ENCODE peak calls at places on chromosome 12, in ten cellular contexts. One of them, this sample, is unnamed.

GRCh38 chr12:79547044-79547734 is 143.6 kb downstream of the PAWR start:
- DNase-seq in CD8-positive, alpha-beta memory T cell: no peak
- DNase-seq in HCT116: peak; percentile 78
- DNase-seq in skeletal muscle cell: no peak
- DNase-seq in pancreas: peak; percentile 48
- DNase-seq in coronary artery: no peak
- DNase-seq in aorta: no peak
- DNase-seq in suprapubic skin: no peak
- DNase-seq in IMR-90: peak; percentile 82
- DNase-seq in BJ: peak; percentile 52
- DNase-seq in this sample: peak; percentile 82

GRCh38 chr12:106584104-106585064 is 1.6 kb downstream of the RFX4 start:
- DNase-seq in CD8-positive, alpha-beta memory T cell: no peak
- DNase-seq in HCT116: no peak
- DNase-seq in skeletal muscle cell: no peak
- DNase-seq in pancreas: no peak
- DNase-seq in coronary artery: no peak
- DNase-seq in aorta: no peak
- DNase-seq in suprapubic skin: no peak
- DNase-seq in IMR-90: no peak
- DNase-seq in BJ: no peak
- DNase-seq in this sample: peak; percentile 16

GRCh38 chr12:94140556-94140955 is 7.8 kb upstream of the PLXNC1 start:
- DNase-seq in CD8-positive, alpha-beta memory T cell: peak; percentile 16
- DNase-seq in HCT116: peak; percentile 19
- DNase-seq in skeletal muscle cell: no peak
- DNase-seq in pancreas: no peak
- DNase-seq in coronary artery: no peak
- DNase-seq in aorta: no peak
- DNase-seq in suprapubic skin: no peak
- DNase-seq in IMR-90: peak; percentile 10
- DNase-seq in BJ: no peak
- DNase-seq in this sample: peak; percentile 42

GRCh38 chr12:26196424-26196722 is 1.0 kb downstream of the SSPN start:
- DNase-seq in CD8-positive, alpha-beta memory T cell: no peak
- DNase-seq in HCT116: no peak
- DNase-seq in skeletal muscle cell: no peak
- DNase-seq in pancreas: no peak
- DNase-seq in coronary artery: no peak
- DNase-seq in aorta: no peak
- DNase-seq in suprapubic skin: no peak
- DNase-seq in IMR-90: peak; percentile 25
- DNase-seq in BJ: no peak
- DNase-seq in this sample: peak; percentile 38

GRCh38 chr12:122106891-122107660 is 28.5 kb downstream of the MLXIP start:
- DNase-seq in CD8-positive, alpha-beta memory T cell: no peak
- DNase-seq in HCT116: no peak
- DNase-seq in skeletal muscle cell: no peak
- DNase-seq in pancreas: no peak
- DNase-seq in coronary artery: no peak
- DNase-seq in aorta: no peak
- DNase-seq in suprapubic skin: peak; percentile 40
- DNase-seq in IMR-90: peak; percentile 77
- DNase-seq in BJ: no peak
- DNase-seq in this sample: peak; percentile 69

GRCh38 chr12:19681007-19681406 is 241.7 kb downstream of the AEBP2 start:
- DNase-seq in CD8-positive, alpha-beta memory T cell: no peak
- DNase-seq in HCT116: no peak
- DNase-seq in skeletal muscle cell: no peak
- DNase-seq in pancreas: no peak
- DNase-seq in coronary artery: no peak
- DNase-seq in aorta: no peak
- DNase-seq in suprapubic skin: no peak
- DNase-seq in IMR-90: no peak
- DNase-seq in BJ: no peak
- DNase-seq in this sample: no peak

GRCh38 chr12:114869091-114869834 is 185.3 kb upstream of the TBX3 start:
- DNase-seq in CD8-positive, alpha-beta memory T cell: no peak
- DNase-seq in HCT116: no peak
- DNase-seq in skeletal muscle cell: no peak
- DNase-seq in pancreas: no peak
- DNase-seq in coronary artery: no peak
- DNase-seq in aorta: no peak
- DNase-seq in suprapubic skin: no peak
- DNase-seq in IMR-90: peak; percentile 85
- DNase-seq in BJ: peak; percentile 95
- DNase-seq in this sample: no peak

GRCh38 chr12:27861428-27862167 is 81.6 kb upstream of the MANSC4 start:
- DNase-seq in CD8-positive, alpha-beta memory T cell: no peak
- DNase-seq in HCT116: no peak
- DNase-seq in skeletal muscle cell: no peak
- DNase-seq in pancreas: no peak
- DNase-seq in coronary artery: no peak
- DNase-seq in aorta: no peak
- DNase-seq in suprapubic skin: no peak
- DNase-seq in IMR-90: peak; percentile 59
- DNase-seq in BJ: no peak
- DNase-seq in this sample: peak; percentile 65

GRCh38 chr12:111238075-111238734 is 130.7 kb downstream of the PHETA1 start:
- DNase-seq in CD8-positive, alpha-beta memory T cell: no peak
- DNase-seq in HCT116: no peak
- DNase-seq in skeletal muscle cell: no peak
- DNase-seq in pancreas: no peak
- DNase-seq in coronary artery: no peak
- DNase-seq in aorta: no peak
- DNase-seq in suprapubic skin: no peak
- DNase-seq in IMR-90: no peak
- DNase-seq in BJ: no peak
- DNase-seq in this sample: no peak

GRCh38 chr12:57657744-57658143 is 24.7 kb upstream of the B4GALNT1 start:
- DNase-seq in CD8-positive, alpha-beta memory T cell: no peak
- DNase-seq in HCT116: no peak
- DNase-seq in skeletal muscle cell: no peak
- DNase-seq in pancreas: peak; percentile 80
- DNase-seq in coronary artery: no peak
- DNase-seq in aorta: no peak
- DNase-seq in suprapubic skin: no peak
- DNase-seq in IMR-90: peak; percentile 5
- DNase-seq in BJ: no peak
- DNase-seq in this sample: peak; percentile 68

GRCh38 chr12:110245278-110245868 is 35.7 kb upstream of the ATP2A2 start:
- DNase-seq in CD8-positive, alpha-beta memory T cell: peak; percentile 14
- DNase-seq in HCT116: no peak
- DNase-seq in skeletal muscle cell: no peak
- DNase-seq in pancreas: no peak
- DNase-seq in coronary artery: no peak
- DNase-seq in aorta: no peak
- DNase-seq in suprapubic skin: no peak
- DNase-seq in IMR-90: no peak
- DNase-seq in BJ: no peak
- DNase-seq in this sample: no peak

GRCh38 chr12:93000026-93000425 is 70.9 kb upstream of the EEA1 start:
- DNase-seq in CD8-positive, alpha-beta memory T cell: no peak
- DNase-seq in HCT116: no peak
- DNase-seq in skeletal muscle cell: no peak
- DNase-seq in pancreas: no peak
- DNase-seq in coronary artery: no peak
- DNase-seq in aorta: no peak
- DNase-seq in suprapubic skin: no peak
- DNase-seq in IMR-90: no peak
- DNase-seq in BJ: no peak
- DNase-seq in this sample: no peak

GRCh38 chr12:69389836-69390235 is 30.3 kb downstream of the YEATS4 start:
- DNase-seq in CD8-positive, alpha-beta memory T cell: no peak
- DNase-seq in HCT116: no peak
- DNase-seq in skeletal muscle cell: no peak
- DNase-seq in pancreas: no peak
- DNase-seq in coronary artery: no peak
- DNase-seq in aorta: no peak
- DNase-seq in suprapubic skin: no peak
- DNase-seq in IMR-90: peak; percentile 79
- DNase-seq in BJ: peak; percentile 22
- DNase-seq in this sample: peak; percentile 88

DNA sequence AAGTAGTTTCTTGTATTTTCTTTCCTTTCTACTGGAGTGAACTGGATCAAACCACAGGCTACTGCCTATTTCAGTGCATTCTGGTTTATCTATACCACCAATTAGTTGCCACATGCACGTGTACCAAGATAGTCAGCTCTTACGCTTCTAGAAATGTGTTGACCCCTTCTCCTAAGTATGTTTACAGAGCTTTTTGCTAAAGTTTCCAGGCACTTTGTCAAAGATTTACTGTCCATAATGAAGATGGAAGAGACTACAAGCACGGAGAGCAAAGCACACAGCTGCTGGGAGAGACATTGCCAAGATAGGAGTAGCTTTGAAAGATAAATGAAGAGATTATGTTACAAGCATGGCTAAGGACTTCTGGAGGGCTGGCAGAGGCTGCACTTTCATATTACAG is 59.1 kb upstream of the KITLG start:
- DNase-seq in CD8-positive, alpha-beta memory T cell: no peak
- DNase-seq in HCT116: no peak
- DNase-seq in skeletal muscle cell: peak; percentile 26
- DNase-seq in pancreas: no peak
- DNase-seq in coronary artery: no peak
- DNase-seq in aorta: no peak
- DNase-seq in suprapubic skin: no peak
- DNase-seq in IMR-90: peak; percentile 72
- DNase-seq in BJ: no peak
- DNase-seq in this sample: peak; percentile 66
- H3K4me3 ChIP-seq in CD8-positive, alpha-beta memory T cell: no peak overlapping the region
- H3K4me3 ChIP-seq in HCT116: no peak overlapping the region
- H3K4me3 ChIP-seq in skeletal muscle cell: no peak overlapping the region
- H3K4me3 ChIP-seq in pancreas: no peak overlapping the region
- H3K4me3 ChIP-seq in coronary artery: peak overlapping the region; percentile 11
- H3K4me3 ChIP-seq in aorta: no peak overlapping the region
- H3K4me3 ChIP-seq in suprapubic skin: no peak overlapping the region
- H3K4me3 ChIP-seq in IMR-90: peak overlapping the region; percentile 15
- H3K4me3 ChIP-seq in BJ: no peak overlapping the region
- H3K4me3 ChIP-seq in this sample: peak overlapping the region; percentile 21

DNA sequence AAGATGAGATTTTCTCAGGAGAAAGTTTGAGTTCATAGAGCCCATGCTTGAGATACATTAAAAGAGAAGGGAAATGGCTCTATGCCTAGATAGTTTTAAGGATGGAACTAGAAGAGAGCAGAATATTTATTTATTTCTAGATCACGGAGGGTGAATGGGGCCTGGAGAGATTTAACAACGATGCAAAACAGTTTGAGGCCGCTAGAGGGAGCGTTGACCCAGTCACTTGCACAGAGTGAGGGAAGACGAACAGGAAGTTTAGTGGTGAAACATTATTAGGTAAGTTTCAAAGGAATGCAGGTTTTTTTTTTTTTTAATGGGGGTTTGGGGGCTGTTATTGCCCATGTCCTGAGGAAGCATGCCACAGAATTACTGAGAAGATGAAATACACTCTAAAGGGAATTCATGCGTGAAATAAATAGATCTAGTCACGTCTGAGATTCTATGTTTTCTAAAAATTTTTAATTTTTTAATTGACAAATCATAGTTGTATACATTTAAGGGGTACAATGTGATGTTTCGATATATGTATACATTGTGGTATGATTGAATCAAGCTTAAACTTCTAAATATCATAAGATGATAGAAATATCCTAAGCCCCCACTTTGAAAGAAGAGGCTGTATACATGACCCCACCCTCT is 14.8 kb upstream of the PPP1R1A start:
- DNase-seq in CD8-positive, alpha-beta memory T cell: peak; percentile 39
- DNase-seq in HCT116: peak; percentile 71
- DNase-seq in skeletal muscle cell: no peak
- DNase-seq in pancreas: peak; percentile 72
- DNase-seq in coronary artery: no peak
- DNase-seq in aorta: peak; percentile 68
- DNase-seq in suprapubic skin: no peak
- DNase-seq in IMR-90: peak; percentile 65
- DNase-seq in BJ: no peak
- DNase-seq in this sample: peak; percentile 89
- H3K4me3 ChIP-seq in CD8-positive, alpha-beta memory T cell: no peak overlapping the region
- H3K4me3 ChIP-seq in HCT116: no peak overlapping the region
- H3K4me3 ChIP-seq in skeletal muscle cell: no peak overlapping the region
- H3K4me3 ChIP-seq in pancreas: no peak overlapping the region
- H3K4me3 ChIP-seq in coronary artery: no peak overlapping the region
- H3K4me3 ChIP-seq in aorta: no peak overlapping the region
- H3K4me3 ChIP-seq in suprapubic skin: no peak overlapping the region
- H3K4me3 ChIP-seq in IMR-90: no peak overlapping the region
- H3K4me3 ChIP-seq in BJ: no peak overlapping the region
- H3K4me3 ChIP-seq in this sample: no peak overlapping the region

GRCh38 chr12:95802482-95803264 is 12.1 kb upstream of the NTN4 start:
- DNase-seq in CD8-positive, alpha-beta memory T cell: no peak
- DNase-seq in HCT116: peak; percentile 75
- DNase-seq in skeletal muscle cell: peak; percentile 64
- DNase-seq in pancreas: peak; percentile 27
- DNase-seq in coronary artery: no peak
- DNase-seq in aorta: no peak
- DNase-seq in suprapubic skin: no peak
- DNase-seq in IMR-90: peak; percentile 93
- DNase-seq in BJ: peak; percentile 60
- DNase-seq in this sample: peak; percentile 84
- H3K4me3 ChIP-seq in CD8-positive, alpha-beta memory T cell: no peak overlapping the region
- H3K4me3 ChIP-seq in HCT116: no peak overlapping the region
- H3K4me3 ChIP-seq in skeletal muscle cell: no peak overlapping the region
- H3K4me3 ChIP-seq in pancreas: no peak overlapping the region
- H3K4me3 ChIP-seq in coronary artery: no peak overlapping the region
- H3K4me3 ChIP-seq in aorta: no peak overlapping the region
- H3K4me3 ChIP-seq in suprapubic skin: no peak overlapping the region
- H3K4me3 ChIP-seq in IMR-90: no peak overlapping the region
- H3K4me3 ChIP-seq in BJ: no peak overlapping the region
- H3K4me3 ChIP-seq in this sample: no peak overlapping the region

GRCh38 chr12:53740130-53740491 is 11.7 kb downstream of the CISTR start:
- DNase-seq in CD8-positive, alpha-beta memory T cell: no peak
- DNase-seq in HCT116: no peak
- DNase-seq in skeletal muscle cell: no peak
- DNase-seq in pancreas: no peak
- DNase-seq in coronary artery: no peak
- DNase-seq in aorta: no peak
- DNase-seq in suprapubic skin: no peak
- DNase-seq in IMR-90: no peak
- DNase-seq in BJ: no peak
- DNase-seq in this sample: no peak

GRCh38 chr12:53737951-53738833 is 10.9 kb upstream of the CALCOCO1 start:
- DNase-seq in CD8-positive, alpha-beta memory T cell: peak; percentile 41
- DNase-seq in HCT116: no peak
- DNase-seq in skeletal muscle cell: no peak
- DNase-seq in pancreas: no peak
- DNase-seq in coronary artery: no peak
- DNase-seq in aorta: no peak
- DNase-seq in suprapubic skin: no peak
- DNase-seq in IMR-90: no peak
- DNase-seq in BJ: no peak
- DNase-seq in this sample: no peak

GRCh38 chr12:53738834-53739284 is 11.6 kb upstream of the CALCOCO1 start:
- DNase-seq in CD8-positive, alpha-beta memory T cell: no peak
- DNase-seq in HCT116: no peak
- DNase-seq in skeletal muscle cell: no peak
- DNase-seq in pancreas: no peak
- DNase-seq in coronary artery: no peak
- DNase-seq in aorta: no peak
- DNase-seq in suprapubic skin: no peak
- DNase-seq in IMR-90: no peak
- DNase-seq in BJ: no peak
- DNase-seq in this sample: no peak

GRCh38 chr12:53737494-53737808 is 10.2 kb upstream of the CALCOCO1 start:
- DNase-seq in CD8-positive, alpha-beta memory T cell: no peak
- DNase-seq in HCT116: no peak
- DNase-seq in skeletal muscle cell: no peak
- DNase-seq in pancreas: no peak
- DNase-seq in coronary artery: no peak
- DNase-seq in aorta: no peak
- DNase-seq in suprapubic skin: no peak
- DNase-seq in IMR-90: no peak
- DNase-seq in BJ: no peak
- DNase-seq in this sample: no peak

GRCh38 chr12:53739285-53740129 is 12.3 kb upstream of the CALCOCO1 start:
- DNase-seq in CD8-positive, alpha-beta memory T cell: no peak
- DNase-seq in HCT116: no peak
- DNase-seq in skeletal muscle cell: no peak
- DNase-seq in pancreas: no peak
- DNase-seq in coronary artery: no peak
- DNase-seq in aorta: no peak
- DNase-seq in suprapubic skin: no peak
- DNase-seq in IMR-90: no peak
- DNase-seq in BJ: no peak
- DNase-seq in this sample: peak; percentile 25
- H3K4me3 ChIP-seq in CD8-positive, alpha-beta memory T cell: peak overlapping the region; percentile 55
- H3K4me3 ChIP-seq in HCT116: no peak overlapping the region
- H3K4me3 ChIP-seq in skeletal muscle cell: peak overlapping the region; percentile 23
- H3K4me3 ChIP-seq in pancreas: no peak overlapping the region
- H3K4me3 ChIP-seq in coronary artery: peak overlapping the region; percentile 53
- H3K4me3 ChIP-seq in aorta: no peak overlapping the region
- H3K4me3 ChIP-seq in suprapubic skin: peak overlapping the region; percentile 35
- H3K4me3 ChIP-seq in IMR-90: peak overlapping the region; percentile 14
- H3K4me3 ChIP-seq in BJ: no peak overlapping the region
- H3K4me3 ChIP-seq in this sample: no peak overlapping the region

This sample was measured in choroid plexus epithelial cell.